ENCODE peak calls at places on chromosomes 5 and 9, in four cellular contexts. K is testis, D is AG04450, J is AG10803. O is an unnamed sample.

GRCh38 chr9:128244443-128245226 is 31.2 kb downstream of the GOLGA2 start:
- DNase-seq in K (peak), D (peak), J (peak), O (peak)

GRCh38 chr5:122463221-122463620 is 151.2 kb downstream of the SNCAIP start:
- DNase-seq in K (no peak), D (peak), J (peak), O (peak)

GRCh38 chr5:37837101-37838032 is 2.5 kb downstream of the GDNF start:
- DNase-seq in K (peak), D (peak), J (peak), O (peak)

GRCh38 chr5:143051244-143052058 is 281.3 kb downstream of the ARHGAP26 start:
- DNase-seq in K (no peak), D (peak), J (peak), O (peak)

GRCh38 chr9:134945509-134946275 is 28.0 kb upstream of the FCN1 start:
- DNase-seq in K (no peak), D (no peak), J (no peak), O (no peak)

GRCh38 chr5:474826-475661 is 32.1 kb downstream of the EXOC3 start:
- DNase-seq in K (no peak), D (no peak), J (peak), O (peak)

GRCh38 chr5:173645437-173645807 is 29.0 kb upstream of the BOD1 start:
- DNase-seq in K (no peak), D (peak), J (peak), O (peak)

GRCh38 chr5:80867233-80867632 is 92.9 kb upstream of the RASGRF2 start:
- DNase-seq in K (no peak), D (no peak), J (peak), O (peak)

GRCh38 chr5:172688735-172689572 is 47.9 kb downstream of the NEURL1B start:
- DNase-seq in K (peak), D (no peak), J (no peak), O (peak)

GRCh38 chr5:38556115-38556598 is 289 bp downstream of the LIFR start:
- DNase-seq in K (peak), D (no peak), J (no peak), O (no peak)

GRCh38 chr9:93001036-93001435 is 53.7 kb downstream of the FGD3 start:
- DNase-seq in K (no peak), D (no peak), J (no peak), O (no peak)

GRCh38 chr9:78131969-78132687 is 100.5 kb upstream of the GNAQ start:
- DNase-seq in K (no peak), D (no peak), J (no peak), O (peak)

GRCh38 chr5:81513982-81514381 is 120.0 kb upstream of the ACOT12 start:
- DNase-seq in K (no peak), D (no peak), J (peak), O (peak)

GRCh38 chr9:135987838-135988404 is 26.7 kb upstream of the UBAC1 start:
- DNase-seq in K (no peak), D (no peak), J (no peak), O (no peak)

GRCh38 chr9:135986605-135987004 is 25.4 kb upstream of the UBAC1 start:
- DNase-seq in K (no peak), D (no peak), J (no peak), O (no peak)

GRCh38 chr9:135989157-135989556 is 28.0 kb upstream of the UBAC1 start:
- DNase-seq in K (no peak), D (no peak), J (no peak), O (no peak)

GRCh38 chr9:135989722-135990467 is 28.7 kb upstream of the UBAC1 start:
- DNase-seq in K (no peak), D (no peak), J (no peak), O (no peak)

GRCh38 chr9:135988493-135988892 is 27.3 kb upstream of the UBAC1 start:
- DNase-seq in K (no peak), D (no peak), J (no peak), O (no peak)
- H3K4me3 ChIP-seq in K (no peak), D (no peak), J (no peak), O (no peak)

GRCh38 chr5:170338933-170339779 is 41.6 kb upstream of the LCP2 start:
- DNase-seq in K (no peak), D (no peak), J (no peak), O (no peak)
- TF ChIP-seq CTCF in K (peak), D (no peak), J (no peak), O (no peak)

DNA sequence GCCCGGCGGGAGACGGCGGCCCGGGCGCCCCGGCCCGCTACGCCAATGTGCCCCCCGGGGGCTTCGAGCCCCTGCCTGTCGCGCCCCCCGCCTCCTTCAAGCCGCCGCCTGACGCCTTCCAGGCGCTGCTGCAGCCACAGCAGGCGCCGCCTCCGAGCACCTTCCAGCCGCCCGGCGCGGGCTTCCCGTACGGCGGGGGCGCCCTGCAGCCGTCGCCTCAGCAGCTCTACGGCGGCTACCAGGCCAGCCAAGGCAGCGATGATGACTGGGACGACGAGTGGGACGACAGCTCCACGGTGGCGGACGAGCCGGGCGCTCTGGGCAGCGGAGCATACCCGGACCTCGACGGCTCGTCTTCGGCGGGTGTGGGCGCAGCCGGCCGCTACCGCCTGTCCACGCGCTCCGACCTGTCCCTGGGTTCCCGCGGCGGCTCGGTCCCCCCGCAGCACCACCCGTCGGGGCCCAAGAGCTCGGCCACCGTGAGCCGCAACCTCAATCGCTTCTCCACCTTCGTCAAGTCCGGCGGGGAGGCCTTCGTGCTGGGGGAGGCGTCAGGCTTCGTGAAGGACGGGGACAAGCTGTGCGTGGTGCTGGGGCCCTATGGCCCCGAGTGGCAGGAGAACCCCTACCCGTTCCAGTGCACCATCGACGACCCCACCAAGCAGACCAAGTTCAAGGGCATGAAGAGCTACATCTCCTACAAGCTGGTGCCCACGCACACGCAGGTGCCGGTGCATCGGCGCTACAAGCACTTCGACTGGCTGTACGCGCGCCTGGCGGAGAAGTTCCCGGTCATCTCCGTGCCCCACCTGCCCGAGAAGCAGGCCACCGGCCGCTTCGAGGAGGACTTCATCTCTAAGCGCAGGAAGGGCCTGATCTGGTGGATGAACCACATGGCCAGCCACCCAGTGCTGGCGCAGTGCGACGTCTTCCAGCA is 855 bp downstream of the SNX18 start:
- DNase-seq in K (no peak), D (no peak), J (peak), O (no peak)
- H3K4me3 ChIP-seq in K (peak), D (peak), J (peak), O (peak)

GRCh38 chr9:108443278-108443633 is 412.5 kb downstream of the ACTL7B start:
- DNase-seq in K (no peak), D (peak), J (peak), O (no peak)

GRCh38 chr9:108442604-108443277 is 413.0 kb downstream of the ACTL7B start:
- DNase-seq in K (no peak), D (peak), J (peak), O (no peak)

GRCh38 chr9:108445431-108446018 is 410.3 kb downstream of the ACTL7B start:
- DNase-seq in K (no peak), D (no peak), J (no peak), O (no peak)

GRCh38 chr9:108444400-108445358 is 411.1 kb downstream of the ACTL7B start:
- DNase-seq in K (no peak), D (peak), J (peak), O (peak)

DNA sequence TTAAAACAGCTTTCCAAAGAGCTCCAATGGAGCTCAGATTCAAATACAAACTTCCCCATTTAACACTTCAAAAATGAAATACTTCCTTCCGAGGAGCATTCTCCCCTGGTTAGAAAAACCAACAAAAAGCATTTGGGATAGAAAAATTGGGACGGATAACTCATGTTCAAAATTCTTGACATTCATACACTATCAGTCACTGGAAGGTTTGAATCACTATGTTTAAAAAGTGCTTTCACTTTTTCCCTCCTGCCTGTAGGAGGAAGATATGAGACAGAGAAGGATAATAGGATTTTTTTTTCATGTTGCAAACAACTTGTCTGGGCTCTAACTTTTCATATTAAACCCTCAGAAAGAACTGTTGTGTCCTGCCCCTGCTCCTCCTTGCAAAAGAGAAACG is 412.0 kb downstream of the ACTL7B start:
- DNase-seq in K (no peak), D (peak), J (peak), O (peak)
- TF ChIP-seq CTCF in K (no peak), D (peak), J (peak), O (peak)

DNA sequence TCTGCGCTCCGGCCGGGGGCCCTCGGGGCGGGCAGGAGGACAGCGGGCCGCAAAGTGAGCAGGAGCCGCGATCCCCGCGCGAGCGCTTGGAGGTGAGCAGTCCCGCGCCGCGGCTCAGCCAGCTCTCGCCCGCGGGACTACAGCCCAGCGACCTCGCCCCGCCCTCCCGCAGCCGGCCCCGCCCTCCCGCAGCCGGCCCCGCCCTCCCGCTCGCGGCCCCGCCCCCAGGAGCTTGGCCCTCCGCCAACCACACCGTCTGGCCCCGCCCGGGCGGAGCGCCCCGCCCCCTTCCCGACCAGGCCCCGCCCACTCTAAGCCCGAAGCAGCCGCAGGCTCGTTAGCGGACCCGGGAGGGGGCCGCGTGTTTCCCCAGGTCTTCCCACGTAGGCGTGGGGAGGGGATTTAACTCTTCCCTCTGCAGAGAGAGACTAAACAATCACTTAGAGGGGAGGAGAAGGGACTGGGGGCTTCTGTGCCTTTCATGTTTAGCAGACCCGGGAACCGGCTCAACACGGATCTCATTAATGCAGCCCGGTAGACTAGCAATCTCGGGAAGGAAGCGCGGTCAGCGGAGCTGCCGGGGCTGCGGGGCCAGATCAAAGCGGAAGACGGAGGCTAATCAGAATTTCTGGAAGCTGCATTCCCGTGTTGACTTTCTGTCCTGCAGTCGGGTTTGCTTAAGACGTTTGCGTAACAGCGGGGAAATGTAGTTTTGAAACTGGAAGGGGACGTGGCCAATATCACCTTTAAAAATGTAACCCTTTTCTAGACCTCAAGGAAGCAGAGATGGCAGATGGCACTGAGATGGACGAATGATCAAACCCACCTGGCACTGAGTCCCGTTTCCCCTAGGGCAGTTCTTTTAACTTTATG is at the start of gene MYO10:
- DNase-seq in K (peak), D (peak), J (peak), O (peak)
- H3K4me3 ChIP-seq in K (peak), D (peak), J (peak), O (peak)

DNA sequence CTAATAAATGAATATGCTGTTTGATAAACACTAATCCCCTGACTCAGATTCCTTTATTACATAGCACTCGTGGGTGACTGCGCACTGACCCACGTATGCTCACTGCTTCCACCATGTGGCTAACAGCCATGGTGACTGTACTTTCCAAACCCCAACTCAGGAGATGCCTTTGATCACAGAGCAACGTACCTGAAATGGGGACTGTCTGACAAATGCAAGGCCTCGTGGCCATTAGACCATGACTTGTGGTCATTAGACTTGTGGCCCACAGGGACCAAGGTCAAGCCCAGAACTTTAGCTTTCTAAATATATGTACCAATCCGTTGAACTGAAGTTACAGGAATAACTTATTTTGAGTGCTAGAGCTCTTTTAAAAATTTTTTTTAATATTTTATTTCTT is 46.6 kb downstream of the CYFIP2 start:
- DNase-seq in K (peak), D (no peak), J (peak), O (peak)
- TF ChIP-seq CTCF in K (no peak), D (peak), J (peak), O (peak)

GRCh38 chr5:57181151-57181550 is 7.3 kb downstream of the GPBP1 start:
- DNase-seq in K (no peak), D (no peak), J (no peak), O (no peak)
- H3K4me3 ChIP-seq in K (no peak), D (no peak), J (no peak), O (no peak)

DNA sequence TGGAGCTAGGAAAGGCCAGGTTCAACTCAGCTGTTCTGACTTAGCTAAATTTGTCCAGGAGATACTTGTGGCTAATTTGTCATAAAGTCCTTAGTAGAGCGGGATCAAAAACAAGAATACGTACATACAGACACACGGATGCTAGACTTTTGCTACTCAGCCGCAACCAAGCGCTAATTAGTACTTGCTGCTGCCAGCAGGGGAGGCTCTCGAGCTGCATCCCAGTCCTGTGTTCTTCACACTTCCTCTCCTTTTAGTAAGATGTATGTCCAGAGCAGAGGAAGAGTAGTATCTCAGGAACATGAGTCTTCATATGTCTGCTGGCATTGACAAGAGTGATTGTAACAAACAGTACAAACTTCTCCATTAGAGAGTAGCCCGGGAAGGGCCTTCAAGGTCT is 58.3 kb downstream of the CYFIP2 start:
- DNase-seq in K (no peak), D (no peak), J (no peak), O (no peak)
- TF ChIP-seq CTCF in K (no peak), D (peak), J (peak), O (peak)

GRCh38 chr9:83699615-83700014 is 8.1 kb downstream of the UBQLN1 start:
- DNase-seq in K (no peak), D (no peak), J (no peak), O (no peak)
- H3K4me3 ChIP-seq in K (no peak), D (no peak), J (no peak), O (no peak)

O was measured in fibroblast of pulmonary artery.